ENCODE peak calls at places on chromosomes 4 and X, in ten cellular contexts. One of them, this sample, is unnamed.

GRCh38 chrX:17738002-17738713 is 865 bp downstream of the SCML1 start:
- DNase-seq in astrocyte: peak; percentile 41
- DNase-seq in fibroblast of pulmonary artery: no peak
- DNase-seq in fibroblast of mammary gland: peak; percentile 29
- DNase-seq in omental fat pad: no peak
- DNase-seq in RWPE2: no peak
- DNase-seq in psoas muscle: peak; percentile 58
- DNase-seq in GM10248: no peak
- DNase-seq in left lung: peak; percentile 61
- DNase-seq in coronary artery: no peak
- DNase-seq in this sample: no peak

GRCh38 chr4:170256807-170257206 is 167.1 kb upstream of the AADAT start:
- DNase-seq in astrocyte: no peak
- DNase-seq in fibroblast of pulmonary artery: no peak
- DNase-seq in fibroblast of mammary gland: no peak
- DNase-seq in omental fat pad: no peak
- DNase-seq in RWPE2: no peak
- DNase-seq in psoas muscle: no peak
- DNase-seq in GM10248: no peak
- DNase-seq in left lung: no peak
- DNase-seq in coronary artery: no peak
- DNase-seq in this sample: no peak

GRCh38 chrX:15745179-15745578 is 7.1 kb downstream of the CA5B start:
- DNase-seq in astrocyte: no peak
- DNase-seq in fibroblast of pulmonary artery: peak; percentile 53
- DNase-seq in fibroblast of mammary gland: peak; percentile 52
- DNase-seq in omental fat pad: no peak
- DNase-seq in RWPE2: no peak
- DNase-seq in psoas muscle: no peak
- DNase-seq in GM10248: no peak
- DNase-seq in left lung: no peak
- DNase-seq in coronary artery: no peak
- DNase-seq in this sample: no peak

GRCh38 chr4:8039290-8039689 is 99.6 kb upstream of the AFAP1 start:
- DNase-seq in astrocyte: no peak
- DNase-seq in fibroblast of pulmonary artery: no peak
- DNase-seq in fibroblast of mammary gland: no peak
- DNase-seq in omental fat pad: no peak
- DNase-seq in RWPE2: no peak
- DNase-seq in psoas muscle: no peak
- DNase-seq in GM10248: no peak
- DNase-seq in left lung: peak; percentile 50
- DNase-seq in coronary artery: no peak
- DNase-seq in this sample: no peak

GRCh38 chr4:74768857-74769525 is 25.3 kb downstream of the BTC start:
- DNase-seq in astrocyte: peak; percentile 30
- DNase-seq in fibroblast of pulmonary artery: peak; percentile 65
- DNase-seq in fibroblast of mammary gland: peak; percentile 89
- DNase-seq in omental fat pad: no peak
- DNase-seq in RWPE2: no peak
- DNase-seq in psoas muscle: no peak
- DNase-seq in GM10248: no peak
- DNase-seq in left lung: no peak
- DNase-seq in coronary artery: no peak
- DNase-seq in this sample: no peak

GRCh38 chr4:83083925-83084475 is 30.5 kb downstream of the PLAC8 start:
- DNase-seq in astrocyte: no peak
- DNase-seq in fibroblast of pulmonary artery: peak; percentile 23
- DNase-seq in fibroblast of mammary gland: no peak
- DNase-seq in omental fat pad: no peak
- DNase-seq in RWPE2: no peak
- DNase-seq in psoas muscle: no peak
- DNase-seq in GM10248: no peak
- DNase-seq in left lung: no peak
- DNase-seq in coronary artery: no peak
- DNase-seq in this sample: no peak

GRCh38 chr4:53601251-53601764 is 10.0 kb upstream of the LNX1 start:
- DNase-seq in astrocyte: no peak
- DNase-seq in fibroblast of pulmonary artery: peak; percentile 28
- DNase-seq in fibroblast of mammary gland: no peak
- DNase-seq in omental fat pad: no peak
- DNase-seq in RWPE2: no peak
- DNase-seq in psoas muscle: peak; percentile 62
- DNase-seq in GM10248: peak; percentile 36
- DNase-seq in left lung: no peak
- DNase-seq in coronary artery: no peak
- DNase-seq in this sample: no peak

GRCh38 chrX:130100180-130100579 is 10.1 kb downstream of the ELF4 start:
- DNase-seq in astrocyte: no peak
- DNase-seq in fibroblast of pulmonary artery: peak; percentile 86
- DNase-seq in fibroblast of mammary gland: peak; percentile 96
- DNase-seq in omental fat pad: no peak
- DNase-seq in RWPE2: no peak
- DNase-seq in psoas muscle: peak; percentile 85
- DNase-seq in GM10248: no peak
- DNase-seq in left lung: no peak
- DNase-seq in coronary artery: no peak
- DNase-seq in this sample: no peak

GRCh38 chr4:6777636-6778281 is 4.8 kb upstream of the KIAA0232 start:
- DNase-seq in astrocyte: no peak
- DNase-seq in fibroblast of pulmonary artery: no peak
- DNase-seq in fibroblast of mammary gland: no peak
- DNase-seq in omental fat pad: no peak
- DNase-seq in RWPE2: no peak
- DNase-seq in psoas muscle: no peak
- DNase-seq in GM10248: no peak
- DNase-seq in left lung: no peak
- DNase-seq in coronary artery: no peak
- DNase-seq in this sample: no peak

GRCh38 chrX:30308263-30309138 is 689 bp downstream of the NR0B1 start:
- DNase-seq in astrocyte: no peak
- DNase-seq in fibroblast of pulmonary artery: peak; percentile 7
- DNase-seq in fibroblast of mammary gland: peak; percentile 15
- DNase-seq in omental fat pad: no peak
- DNase-seq in RWPE2: no peak
- DNase-seq in psoas muscle: peak; percentile 48
- DNase-seq in GM10248: peak; percentile 7
- DNase-seq in left lung: peak; percentile 60
- DNase-seq in coronary artery: no peak
- DNase-seq in this sample: no peak

GRCh38 chrX:122504026-122504425 is 680.1 kb upstream of the GRIA3 start:
- DNase-seq in astrocyte: peak; percentile 52
- DNase-seq in fibroblast of pulmonary artery: no peak
- DNase-seq in fibroblast of mammary gland: no peak
- DNase-seq in omental fat pad: no peak
- DNase-seq in RWPE2: no peak
- DNase-seq in psoas muscle: no peak
- DNase-seq in GM10248: no peak
- DNase-seq in left lung: no peak
- DNase-seq in coronary artery: no peak
- DNase-seq in this sample: no peak

GRCh38 chrX:154490021-154490413 is 412 bp downstream of the SLC10A3 start:
- DNase-seq in astrocyte: peak; percentile 15
- DNase-seq in fibroblast of pulmonary artery: peak; percentile 44
- DNase-seq in fibroblast of mammary gland: peak; percentile 66
- DNase-seq in omental fat pad: no peak
- DNase-seq in RWPE2: peak; percentile 54
- DNase-seq in psoas muscle: no peak
- DNase-seq in GM10248: no peak
- DNase-seq in left lung: no peak
- DNase-seq in coronary artery: no peak
- DNase-seq in this sample: no peak

GRCh38 chr4:165325732-165326512 is 1.5 kb upstream of the MSMO1 start:
- DNase-seq in astrocyte: peak; percentile 93
- DNase-seq in fibroblast of pulmonary artery: peak; percentile 83
- DNase-seq in fibroblast of mammary gland: peak; percentile 93
- DNase-seq in omental fat pad: no peak
- DNase-seq in RWPE2: peak; percentile 71
- DNase-seq in psoas muscle: no peak
- DNase-seq in GM10248: no peak
- DNase-seq in left lung: no peak
- DNase-seq in coronary artery: no peak
- DNase-seq in this sample: no peak

GRCh38 chr4:156294577-156294976 is 340.9 kb upstream of the CTSO start:
- DNase-seq in astrocyte: peak; percentile 94
- DNase-seq in fibroblast of pulmonary artery: peak; percentile 93
- DNase-seq in fibroblast of mammary gland: peak; percentile 71
- DNase-seq in omental fat pad: no peak
- DNase-seq in RWPE2: no peak
- DNase-seq in psoas muscle: no peak
- DNase-seq in GM10248: no peak
- DNase-seq in left lung: no peak
- DNase-seq in coronary artery: no peak
- DNase-seq in this sample: no peak

GRCh38 chr4:2592572-2592971 is 56.1 kb downstream of the FAM193A start:
- DNase-seq in astrocyte: no peak
- DNase-seq in fibroblast of pulmonary artery: no peak
- DNase-seq in fibroblast of mammary gland: no peak
- DNase-seq in omental fat pad: no peak
- DNase-seq in RWPE2: no peak
- DNase-seq in psoas muscle: no peak
- DNase-seq in GM10248: no peak
- DNase-seq in left lung: no peak
- DNase-seq in coronary artery: no peak
- DNase-seq in this sample: no peak

GRCh38 chr4:180281726-180282125 is 1961.5 kb upstream of the TENM3 start:
- DNase-seq in astrocyte: no peak
- DNase-seq in fibroblast of pulmonary artery: no peak
- DNase-seq in fibroblast of mammary gland: no peak
- DNase-seq in omental fat pad: no peak
- DNase-seq in RWPE2: no peak
- DNase-seq in psoas muscle: no peak
- DNase-seq in GM10248: no peak
- DNase-seq in left lung: no peak
- DNase-seq in coronary artery: no peak
- DNase-seq in this sample: no peak

GRCh38 chr4:185717018-185717726 is 94.8 kb downstream of the SORBS2 start:
- DNase-seq in astrocyte: no peak
- DNase-seq in fibroblast of pulmonary artery: no peak
- DNase-seq in fibroblast of mammary gland: no peak
- DNase-seq in omental fat pad: no peak
- DNase-seq in RWPE2: no peak
- DNase-seq in psoas muscle: no peak
- DNase-seq in GM10248: no peak
- DNase-seq in left lung: no peak
- DNase-seq in coronary artery: no peak
- DNase-seq in this sample: no peak

GRCh38 chrX:30971761-30972603 is 82.9 kb upstream of the TAB3 start:
- DNase-seq in astrocyte: peak; percentile 18
- DNase-seq in fibroblast of pulmonary artery: peak; percentile 55
- DNase-seq in fibroblast of mammary gland: peak; percentile 54
- DNase-seq in omental fat pad: no peak
- DNase-seq in RWPE2: no peak
- DNase-seq in psoas muscle: no peak
- DNase-seq in GM10248: peak; percentile 49
- DNase-seq in left lung: no peak
- DNase-seq in coronary artery: no peak
- DNase-seq in this sample: no peak

GRCh38 chr4:116603096-116603495 is 482.3 kb downstream of the TRAM1L1 start:
- DNase-seq in astrocyte: no peak
- DNase-seq in fibroblast of pulmonary artery: no peak
- DNase-seq in fibroblast of mammary gland: no peak
- DNase-seq in omental fat pad: no peak
- DNase-seq in RWPE2: no peak
- DNase-seq in psoas muscle: no peak
- DNase-seq in GM10248: no peak
- DNase-seq in left lung: no peak
- DNase-seq in coronary artery: no peak
- DNase-seq in this sample: no peak

GRCh38 chrX:17986440-17986839 is 125.3 kb upstream of the RAI2 start:
- DNase-seq in astrocyte: no peak
- DNase-seq in fibroblast of pulmonary artery: no peak
- DNase-seq in fibroblast of mammary gland: no peak
- DNase-seq in omental fat pad: no peak
- DNase-seq in RWPE2: no peak
- DNase-seq in psoas muscle: no peak
- DNase-seq in GM10248: no peak
- DNase-seq in left lung: no peak
- DNase-seq in coronary artery: no peak
- DNase-seq in this sample: no peak

GRCh38 chrX:40245411-40246140 is 147.8 kb upstream of the BCOR start:
- DNase-seq in astrocyte: peak; percentile 63
- DNase-seq in fibroblast of pulmonary artery: peak; percentile 78
- DNase-seq in fibroblast of mammary gland: peak; percentile 18
- DNase-seq in omental fat pad: no peak
- DNase-seq in RWPE2: no peak
- DNase-seq in psoas muscle: peak; percentile 67
- DNase-seq in GM10248: no peak
- DNase-seq in left lung: no peak
- DNase-seq in coronary artery: no peak
- DNase-seq in this sample: no peak
- TF ChIP-seq CTCF in astrocyte: no peak
- TF ChIP-seq CTCF in fibroblast of pulmonary artery: peak; percentile 8
- TF ChIP-seq CTCF in fibroblast of mammary gland: no peak
- TF ChIP-seq CTCF in omental fat pad: no peak
- TF ChIP-seq CTCF in RWPE2: no peak
- TF ChIP-seq CTCF in psoas muscle: no peak
- TF ChIP-seq CTCF in GM10248: no peak
- TF ChIP-seq CTCF in left lung: no peak
- TF ChIP-seq CTCF in coronary artery: no peak
- TF ChIP-seq CTCF in this sample: peak; percentile 28

GRCh38 chrX:6708676-6709075 is 173.8 kb upstream of the VCX3A start:
- DNase-seq in astrocyte: no peak
- DNase-seq in fibroblast of pulmonary artery: no peak
- DNase-seq in fibroblast of mammary gland: no peak
- DNase-seq in omental fat pad: no peak
- DNase-seq in RWPE2: no peak
- DNase-seq in psoas muscle: no peak
- DNase-seq in GM10248: no peak
- DNase-seq in left lung: no peak
- DNase-seq in coronary artery: no peak
- DNase-seq in this sample: no peak
- TF ChIP-seq CTCF in astrocyte: no peak
- TF ChIP-seq CTCF in fibroblast of pulmonary artery: no peak
- TF ChIP-seq CTCF in fibroblast of mammary gland: no peak
- TF ChIP-seq CTCF in omental fat pad: no peak
- TF ChIP-seq CTCF in RWPE2: no peak
- TF ChIP-seq CTCF in psoas muscle: no peak
- TF ChIP-seq CTCF in GM10248: no peak
- TF ChIP-seq CTCF in left lung: no peak
- TF ChIP-seq CTCF in coronary artery: no peak
- TF ChIP-seq CTCF in this sample: no peak

GRCh38 chr4:29722253-29722652 is 997.9 kb upstream of the PCDH7 start:
- DNase-seq in astrocyte: no peak
- DNase-seq in fibroblast of pulmonary artery: no peak
- DNase-seq in fibroblast of mammary gland: no peak
- DNase-seq in omental fat pad: no peak
- DNase-seq in RWPE2: no peak
- DNase-seq in psoas muscle: no peak
- DNase-seq in GM10248: no peak
- DNase-seq in left lung: no peak
- DNase-seq in coronary artery: no peak
- DNase-seq in this sample: no peak

GRCh38 chr4:29726938-29727337 is 993.2 kb upstream of the PCDH7 start:
- DNase-seq in astrocyte: no peak
- DNase-seq in fibroblast of pulmonary artery: no peak
- DNase-seq in fibroblast of mammary gland: no peak
- DNase-seq in omental fat pad: no peak
- DNase-seq in RWPE2: no peak
- DNase-seq in psoas muscle: no peak
- DNase-seq in GM10248: no peak
- DNase-seq in left lung: no peak
- DNase-seq in coronary artery: no peak
- DNase-seq in this sample: no peak
- TF ChIP-seq CTCF in astrocyte: no peak
- TF ChIP-seq CTCF in fibroblast of pulmonary artery: no peak
- TF ChIP-seq CTCF in fibroblast of mammary gland: no peak
- TF ChIP-seq CTCF in omental fat pad: no peak
- TF ChIP-seq CTCF in RWPE2: peak; percentile 27
- TF ChIP-seq CTCF in psoas muscle: no peak
- TF ChIP-seq CTCF in GM10248: no peak
- TF ChIP-seq CTCF in left lung: no peak
- TF ChIP-seq CTCF in coronary artery: no peak
- TF ChIP-seq CTCF in this sample: peak; percentile 32

GRCh38 chr4:140149851-140150635 is 3.9 kb downstream of the MAML3 start:
- DNase-seq in astrocyte: peak; percentile 53
- DNase-seq in fibroblast of pulmonary artery: peak; percentile 42
- DNase-seq in fibroblast of mammary gland: peak; percentile 41
- DNase-seq in omental fat pad: peak; percentile 48
- DNase-seq in RWPE2: peak; percentile 75
- DNase-seq in psoas muscle: peak; percentile 80
- DNase-seq in GM10248: no peak
- DNase-seq in left lung: peak; percentile 89
- DNase-seq in coronary artery: peak; percentile 85
- DNase-seq in this sample: peak; percentile 85
- TF ChIP-seq CTCF in astrocyte: no peak
- TF ChIP-seq CTCF in fibroblast of pulmonary artery: no peak
- TF ChIP-seq CTCF in fibroblast of mammary gland: no peak
- TF ChIP-seq CTCF in omental fat pad: no peak
- TF ChIP-seq CTCF in RWPE2: no peak
- TF ChIP-seq CTCF in psoas muscle: no peak
- TF ChIP-seq CTCF in GM10248: no peak
- TF ChIP-seq CTCF in left lung: peak; percentile 19
- TF ChIP-seq CTCF in coronary artery: no peak
- TF ChIP-seq CTCF in this sample: peak; percentile 5